ENCODE peak calls at places on chromosomes 1 and 21, in eight cellular contexts. B, H, U, L, K, Z, E and C are unnamed samples.

GRCh38 chr21:25977068-25977611 is 193.4 kb downstream of the APP start:
- DNase-seq in B (no peak), H (no peak), U (no peak), L (no peak), K (no peak), Z (no peak), E (no peak), C (no peak)

GRCh38 chr1:26999440-26999987 is 6.0 kb downstream of the TRNP1 start:
- DNase-seq in B (peak; percentile 77), H (peak; percentile 99), U (no peak), L (peak; percentile 83), K (no peak), Z (no peak), E (no peak), C (no peak)

GRCh38 chr1:233295775-233296322 is 324 bp upstream of the PCNX2 start:
- DNase-seq in B (no peak), H (no peak), U (no peak), L (no peak), K (no peak), Z (no peak), E (no peak), C (no peak)

GRCh38 chr1:235866207-235866912 is at the start of gene LYST:
- DNase-seq in B (peak; percentile 51), H (peak; percentile 65), U (no peak), L (no peak), K (peak; percentile 32), Z (peak; percentile 65), E (no peak), C (no peak)

GRCh38 chr1:5287178-5288155 is 633.1 kb downstream of the AJAP1 start:
- DNase-seq in B (no peak), H (no peak), U (no peak), L (no peak), K (no peak), Z (peak; percentile 70), E (no peak), C (no peak)

GRCh38 chr1:245953876-245954660 is 553.0 kb downstream of the SMYD3 start:
- DNase-seq in B (no peak), H (no peak), U (no peak), L (no peak), K (no peak), Z (no peak), E (peak; percentile 32), C (no peak)

GRCh38 chr1:246364415-246364941 is 142.6 kb downstream of the SMYD3 start:
- DNase-seq in B (no peak), H (no peak), U (no peak), L (no peak), K (no peak), Z (no peak), E (no peak), C (no peak)

GRCh38 chr21:39867198-39867650 is at the start of gene PCP4:
- DNase-seq in B (peak; percentile 7), H (peak; percentile 96), U (no peak), L (peak; percentile 27), K (peak; percentile 64), Z (peak; percentile 71), E (no peak), C (no peak)

GRCh38 chr21:32717851-32718316 is 9.9 kb downstream of the SYNJ1 start:
- DNase-seq in B (no peak), H (no peak), U (no peak), L (no peak), K (no peak), Z (no peak), E (no peak), C (peak; percentile 63)

GRCh38 chr1:41135196-41135947 is 106.7 kb downstream of the SCMH1 start:
- DNase-seq in B (no peak), H (peak; percentile 10), U (no peak), L (no peak), K (no peak), Z (no peak), E (no peak), C (no peak)

GRCh38 chr1:99438656-99439055 is 174.4 kb downstream of the PLPPR4 start:
- DNase-seq in B (no peak), H (no peak), U (no peak), L (no peak), K (no peak), Z (no peak), E (no peak), C (no peak)

GRCh38 chr1:41612953-41613352 is 128.5 kb upstream of the EDN2 start:
- DNase-seq in B (no peak), H (no peak), U (no peak), L (no peak), K (no peak), Z (no peak), E (no peak), C (no peak)

GRCh38 chr1:63203641-63204040 is 118.7 kb upstream of the FOXD3 start:
- DNase-seq in B (no peak), H (no peak), U (no peak), L (no peak), K (no peak), Z (no peak), E (no peak), C (no peak)

GRCh38 chr1:1004780-1005697 is 5.1 kb upstream of the HES4 start:
- DNase-seq in B (no peak), H (no peak), U (no peak), L (no peak), K (peak; percentile 72), Z (peak; percentile 90), E (no peak), C (peak; percentile 48)

GRCh38 chr1:44645466-44646244 is 28.6 kb downstream of the TMEM53 start:
- DNase-seq in B (no peak), H (no peak), U (no peak), L (no peak), K (no peak), Z (no peak), E (no peak), C (no peak)

GRCh38 chr1:218426343-218426657 is 81.2 kb downstream of the TGFB2 start:
- DNase-seq in B (peak; percentile 95), H (no peak), U (no peak), L (no peak), K (no peak), Z (no peak), E (no peak), C (no peak)

GRCh38 chr1:152392909-152393308 is 21.2 kb downstream of the CRNN start:
- DNase-seq in B (no peak), H (no peak), U (no peak), L (no peak), K (no peak), Z (no peak), E (no peak), C (no peak)

GRCh38 chr1:11256299-11256698 is 6.1 kb downstream of the MTOR start:
- DNase-seq in B (no peak), H (no peak), U (no peak), L (no peak), K (no peak), Z (no peak), E (no peak), C (no peak)

GRCh38 chr1:117656202-117656641 is 50.4 kb downstream of the TENT5C start:
- DNase-seq in B (no peak), H (no peak), U (no peak), L (no peak), K (no peak), Z (no peak), E (peak; percentile 73), C (no peak)

GRCh38 chr1:170592591-170593111 is 60.7 kb downstream of the GORAB start:
- DNase-seq in B (no peak), H (no peak), U (no peak), L (no peak), K (no peak), Z (no peak), E (no peak), C (no peak)

GRCh38 chr1:172325562-172325961 is 94.9 kb upstream of the C1orf105 start:
- DNase-seq in B (no peak), H (no peak), U (no peak), L (peak; percentile 27), K (no peak), Z (no peak), E (no peak), C (no peak)

GRCh38 chr1:167881786-167882185 is 32.1 kb downstream of the ADCY10 start:
- DNase-seq in B (peak; percentile 10), H (no peak), U (no peak), L (no peak), K (no peak), Z (no peak), E (no peak), C (no peak)

DNA sequence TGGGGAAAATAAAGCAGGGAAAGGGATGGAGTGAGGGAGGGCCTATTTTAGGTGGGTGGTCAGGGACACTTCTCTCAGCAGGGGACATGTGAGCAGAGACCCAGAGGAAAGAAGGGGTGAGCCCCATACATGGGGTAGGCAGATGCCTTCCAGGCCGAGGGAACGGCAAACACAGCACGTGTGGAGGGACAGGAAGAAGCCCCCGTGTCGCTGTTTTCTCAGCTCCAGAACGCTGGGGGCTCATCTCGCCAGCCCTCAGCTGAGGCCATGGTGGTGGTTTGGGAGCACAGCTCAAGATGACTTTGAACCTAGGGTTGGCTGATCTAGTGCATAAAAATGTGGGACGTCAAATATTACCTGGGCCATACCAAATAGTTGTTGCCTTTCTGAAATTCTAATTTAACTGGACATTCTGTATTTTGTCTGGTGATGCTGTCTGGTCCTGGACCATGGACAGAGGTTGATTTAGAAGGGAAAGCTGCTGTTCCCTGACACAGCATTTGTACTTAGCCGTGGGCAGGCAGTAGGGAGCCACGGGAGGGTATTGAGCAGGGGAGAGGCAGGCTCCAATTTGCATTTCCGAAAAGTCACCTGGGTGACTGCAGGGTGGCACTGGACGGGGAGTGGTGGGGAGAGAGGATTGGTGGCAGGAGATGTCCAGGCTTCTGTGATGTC is 53.1 kb upstream of the RUNX3 start:
- DNase-seq in B (no peak), H (no peak), U (no peak), L (no peak), K (no peak), Z (no peak), E (no peak), C (no peak)
- TF ChIP-seq REST in B (no peak), H (no peak), U (peak; percentile 45), L (no peak), K (no peak), Z (peak; percentile 53), E (no peak), C (no peak)

DNA sequence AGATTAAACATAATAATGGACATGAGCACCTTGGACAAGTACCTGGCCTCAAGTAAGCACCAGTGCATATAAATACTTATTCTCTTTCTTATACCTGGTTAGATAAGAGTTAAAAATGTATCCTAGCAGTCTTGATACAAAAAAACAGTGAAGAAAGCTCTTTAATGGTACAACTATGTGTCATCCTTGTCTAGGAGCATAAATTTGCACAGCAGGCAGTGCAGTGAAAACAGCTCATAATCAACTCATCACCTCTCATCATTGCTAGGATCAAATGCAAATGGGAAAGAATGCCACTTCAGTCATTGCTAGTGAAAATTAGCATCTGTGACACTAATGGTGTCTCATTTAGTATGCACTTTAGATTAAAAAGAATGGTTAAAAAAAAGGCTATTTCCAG is 7.6 kb downstream of the SAMSN1 start:
- DNase-seq in B (no peak), H (no peak), U (no peak), L (no peak), K (no peak), Z (no peak), E (no peak), C (no peak)
- H3K4me3 ChIP-seq in B (no peak overlapping the region), H (no peak overlapping the region), U (no peak overlapping the region), L (no peak overlapping the region), K (no peak overlapping the region), Z (no peak overlapping the region), E (no peak overlapping the region), C (no peak overlapping the region)

GRCh38 chr21:45432575-45433255 is 27.8 kb downstream of the COL18A1 start:
- DNase-seq in B (peak; percentile 79), H (no peak), U (no peak), L (no peak), K (no peak), Z (no peak), E (no peak), C (no peak)
- TF ChIP-seq POLR2AphosphoS5 in B (no peak), H (no peak), U (no peak), L (no peak), K (no peak), Z (no peak), E (no peak), C (no peak)

GRCh38 chr1:39675220-39675619 is 3.3 kb upstream of the NT5C1A start:
- DNase-seq in B (no peak), H (no peak), U (no peak), L (no peak), K (no peak), Z (peak; percentile 54), E (no peak), C (no peak)
- TF ChIP-seq REST in B (no peak), H (no peak), U (no peak), L (no peak), K (no peak), Z (no peak), E (no peak), C (no peak)